ENCODE peak calls at places on chromosomes 12 and 14, in four cellular contexts. P is pancreas, B is esophagus squamous epithelium, D is fibroblast of lung. U is an unnamed sample.

GRCh38 chr12:52501490-52501889 is 8.4 kb upstream of the KRT6A start:
- DNase-seq in D (peak; percentile 24), B (no peak), P (no peak), U (no peak)

GRCh38 chr12:49547090-49547690 is 8.4 kb downstream of the KCNH3 start:
- DNase-seq in D (no peak), B (no peak), P (no peak), U (no peak)

GRCh38 chr12:674272-674781 is 11.1 kb upstream of the NINJ2 start:
- DNase-seq in P (no peak), D (no peak), B (no peak), U (no peak)

GRCh38 chr14:95183532-95184412 is 26.4 kb upstream of the DICER1 start:
- DNase-seq in B (no peak), P (no peak), D (peak; percentile 14), U (no peak)

GRCh38 chr14:61636792-61637191 is 58.5 kb upstream of the HIF1A start:
- DNase-seq in P (no peak), D (no peak), B (no peak), U (no peak)

GRCh38 chr14:83764656-83765055 is 1765.3 kb upstream of the FLRT2 start:
- DNase-seq in B (no peak), D (no peak), P (no peak), U (no peak)

GRCh38 chr14:20343855-20344205 is 395 bp downstream of the PARP2 start:
- DNase-seq in P (no peak), D (peak; percentile 33), B (no peak), U (no peak)

GRCh38 chr12:121537814-121538698 is 42.8 kb downstream of the KDM2B start:
- DNase-seq in D (no peak), P (peak; percentile 75), B (no peak), U (peak; percentile 33)

GRCh38 chr12:80938397-80938796 is 663 bp upstream of the LIN7A start:
- DNase-seq in D (no peak), P (no peak), B (no peak), U (no peak)

GRCh38 chr12:19643635-19644034 is 204.3 kb downstream of the AEBP2 start:
- DNase-seq in P (no peak), B (no peak), D (peak; percentile 59), U (no peak)

GRCh38 chr12:132824053-132824452 is 4.6 kb downstream of the GOLGA3 start:
- DNase-seq in P (no peak), B (no peak), D (peak; percentile 32), U (no peak)

GRCh38 chr14:32329146-32329545 is at the start of gene AKAP6:
- DNase-seq in D (no peak), B (no peak), P (no peak), U (no peak)

GRCh38 chr12:12181516-12181915 is 85.3 kb downstream of the LRP6 start:
- DNase-seq in B (no peak), D (peak; percentile 87), P (no peak), U (no peak)

GRCh38 chr12:12798480-12798879 is 13.0 kb downstream of the APOLD1 start:
- DNase-seq in B (no peak), P (no peak), D (no peak), U (no peak)

GRCh38 chr12:130764475-130765185 is 48.5 kb upstream of the RIMBP2 start:
- DNase-seq in P (no peak), B (no peak), D (peak; percentile 51), U (no peak)

GRCh38 chr12:99043319-99043914 is 398.3 kb downstream of the APAF1 start:
- DNase-seq in P (peak; percentile 83), B (no peak), D (peak; percentile 50), U (peak; percentile 61)

GRCh38 chr14:90454041-90455000 is 57.5 kb downstream of the CALM1 start:
- DNase-seq in D (peak; percentile 92), P (peak; percentile 80), B (no peak), U (peak; percentile 81)

GRCh38 chr12:92027243-92027642 is 118.4 kb downstream of the BTG1 start:
- DNase-seq in B (no peak), P (no peak), D (no peak), U (no peak)

GRCh38 chr14:81219821-81220487 is 805 bp downstream of the GTF2A1 start:
- DNase-seq in B (no peak), D (peak; percentile 19), P (peak; percentile 80), U (peak; percentile 43)

GRCh38 chr14:91241848-91242247 is 2.7 kb downstream of the GPR68 start:
- DNase-seq in D (no peak), P (no peak), B (no peak), U (no peak)

GRCh38 chr12:107091989-107092641 is 1.2 kb downstream of the CRY1 start:
- DNase-seq in P (no peak), D (peak; percentile 93), B (no peak), U (no peak)

GRCh38 chr12:1881301-1881700 is 37.2 kb downstream of the CACNA2D4 start:
- DNase-seq in D (no peak), B (no peak), P (no peak), U (no peak)

DNA sequence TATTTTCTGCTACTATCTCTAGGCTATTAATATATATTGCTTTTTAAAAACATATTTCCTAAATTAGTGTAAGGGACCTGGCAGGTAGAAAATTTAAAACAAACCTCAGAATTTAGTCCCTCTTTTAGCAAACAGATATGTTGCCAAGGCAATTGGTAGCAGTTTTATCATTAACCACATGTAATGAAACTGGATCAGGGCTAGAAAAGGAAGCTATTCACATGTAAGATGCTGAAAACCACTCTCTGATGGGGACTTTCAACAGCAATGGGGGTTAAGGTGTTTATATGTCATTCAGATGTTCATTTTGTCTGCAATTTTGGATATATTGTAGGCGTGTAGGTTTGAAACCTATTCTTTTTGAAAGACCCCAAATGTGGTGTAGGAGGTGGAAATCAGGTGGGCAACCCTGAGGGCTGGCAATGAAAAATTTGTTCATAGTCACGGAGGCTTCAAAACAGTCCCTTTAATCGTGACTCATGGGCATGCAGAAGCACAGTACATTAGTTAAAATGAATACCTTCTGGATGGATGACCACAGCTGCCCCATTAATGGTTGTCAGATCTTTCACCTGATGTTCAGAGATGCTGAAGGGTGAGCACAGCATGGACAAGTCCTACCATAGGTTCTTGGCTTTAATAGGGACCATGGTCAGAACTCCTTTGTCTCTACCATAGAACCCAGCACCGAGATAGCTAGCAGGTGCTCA is 5.9 kb upstream of the PKP2 start:
- DNase-seq in D (no peak), B (no peak), P (no peak), U (no peak)
- H3K36me3 ChIP-seq in D (no peaks in the 10 kb centered on the region), B (no peaks in the 10 kb centered on the region), P (no peaks in the 10 kb centered on the region), U (no peaks in the 10 kb centered on the region)

GRCh38 chr14:70008863-70009262 is 129.6 kb downstream of the SMOC1 start:
- DNase-seq in B (no peak), P (no peak), D (no peak), U (no peak)
- H3K4me3 ChIP-seq in B (no peak overlapping the region), P (no peak overlapping the region), D (no peak overlapping the region), U (no peak overlapping the region)

GRCh38 chr12:103161582-103161981 is 204.1 kb downstream of the ASCL1 start:
- DNase-seq in P (no peak), D (no peak), B (no peak), U (no peak)
- TF ChIP-seq CTCF in P (no peak), D (no peak), B (no peak), U (no peak)

GRCh38 chr14:30658645-30659044 is 36.5 kb downstream of the SCFD1 start:
- DNase-seq in B (no peak), D (no peak), P (no peak), U (no peak)
- H3K36me3 ChIP-seq in B (peaks cover 84% of the 10 kb centered on the region), D (peaks cover 2% of the 10 kb centered on the region), P (no peaks in the 10 kb centered on the region), U (peaks cover 49% of the 10 kb centered on the region)